ENCODE peak calls at places on chromosomes 11 and 22, in nine cellular contexts. K is caudate nucleus, D is sigmoid colon, Q is type B pancreatic cell, J is right atrium auricular region, V is AG04450, G is left lobe of liver, M is transverse colon, I is NCI-H460. P is an unnamed sample.

GRCh38 chr11:44467931-44468330 is 97.5 kb upstream of the CD82 start:
- DNase-seq in V (no peak), D (no peak), I (no peak), Q (no peak), J (no peak), K (no peak), M (no peak), G (no peak), P (no peak)

GRCh38 chr22:23243006-23243573 is 62.8 kb downstream of the BCR start:
- DNase-seq in J (no peak), V (no peak), I (no peak), D (no peak), M (no peak), K (no peak), Q (no peak), G (no peak), P (no peak)

GRCh38 chr11:4680341-4680740 is 17.3 kb downstream of the OR51E2 start:
- DNase-seq in I (no peak), V (no peak), K (no peak), M (no peak), Q (no peak), J (no peak), D (no peak), G (no peak), P (no peak)

GRCh38 chr22:29470159-29470855 is 9.7 kb upstream of the NEFH start:
- DNase-seq in V (no peak), M (peak), G (peak), J (peak), D (peak), I (peak), Q (peak), K (peak), P (peak)

GRCh38 chr11:86288776-86289507 is 13.1 kb upstream of the HIKESHI start:
- DNase-seq in D (no peak), I (no peak), M (no peak), K (no peak), G (no peak), Q (no peak), V (no peak), J (no peak), P (no peak)

GRCh38 chr11:61731956-61732675 is 20.3 kb upstream of the MYRF start:
- DNase-seq in G (no peak), I (no peak), D (no peak), J (no peak), M (no peak), K (no peak), Q (no peak), V (no peak), P (no peak)

GRCh38 chr11:26580929-26581328 is 8.9 kb upstream of the MUC15 start:
- DNase-seq in Q (no peak), M (no peak), I (no peak), J (no peak), D (no peak), V (no peak), K (no peak), G (no peak), P (peak)

GRCh38 chr22:26172389-26172990 is 3.2 kb downstream of the SEZ6L start:
- DNase-seq in V (no peak), G (no peak), M (peak), K (no peak), D (no peak), I (peak), Q (no peak), J (no peak), P (peak)

GRCh38 chr22:46737105-46737975 is 712 bp downstream of the CERK start:
- DNase-seq in V (no peak), I (no peak), D (no peak), J (no peak), K (no peak), G (no peak), M (peak), Q (no peak), P (no peak)

GRCh38 chr22:47299879-47300697 is 537.6 kb downstream of the TBC1D22A start:
- DNase-seq in M (no peak), I (no peak), K (no peak), J (peak), G (no peak), Q (peak), V (no peak), D (no peak), P (no peak)

GRCh38 chr11:72607101-72607468 is 67.1 kb downstream of the PDE2A start:
- DNase-seq in J (no peak), D (no peak), G (no peak), Q (no peak), M (no peak), I (no peak), V (no peak), K (no peak), P (no peak)

GRCh38 chr11:63761870-63762661 is 6.5 kb downstream of the ZFTA start:
- DNase-seq in D (peak), K (no peak), J (no peak), V (no peak), G (no peak), I (no peak), M (peak), Q (peak), P (no peak)

GRCh38 chr11:23772081-23772480 is 724.8 kb upstream of the LUZP2 start:
- DNase-seq in I (no peak), G (no peak), Q (no peak), J (no peak), M (no peak), K (no peak), V (peak), D (no peak), P (no peak)

GRCh38 chr11:27718346-27718852 is 18.1 kb upstream of the BDNF start:
- DNase-seq in M (peak), K (peak), G (no peak), Q (no peak), I (peak), V (peak), J (no peak), D (peak), P (peak)

GRCh38 chr11:77819921-77820564 is 479 bp downstream of the RSF1 start:
- DNase-seq in I (no peak), Q (peak), K (peak), M (peak), J (no peak), D (peak), G (peak), V (no peak), P (peak)

GRCh38 chr11:28759311-28759710 is 651.1 kb downstream of the METTL15 start:
- DNase-seq in D (no peak), J (no peak), I (no peak), K (no peak), Q (no peak), G (no peak), V (no peak), M (no peak), P (peak)

GRCh38 chr22:42897960-42898359 is 40.9 kb upstream of the ARFGAP3 start:
- DNase-seq in Q (no peak), G (no peak), K (no peak), J (no peak), V (no peak), I (no peak), D (no peak), M (no peak), P (no peak)

GRCh38 chr22:23536821-23537345 is 43.2 kb downstream of the IGLL1 start:
- DNase-seq in G (peak), D (peak), K (no peak), J (no peak), I (no peak), M (no peak), Q (no peak), V (no peak), P (no peak)

GRCh38 chr22:44246615-44247326 is 66.0 kb downstream of the SHISAL1 start:
- DNase-seq in Q (no peak), G (no peak), I (no peak), M (no peak), V (no peak), K (no peak), D (no peak), J (peak), P (no peak)

GRCh38 chr11:111472228-111472627 is 40.0 kb downstream of the BTG4 start:
- DNase-seq in I (no peak), Q (no peak), D (no peak), J (no peak), M (no peak), V (no peak), K (no peak), G (no peak), P (peak)

GRCh38 chr11:59669611-59670009 is 773 bp upstream of the PATL1 start:
- DNase-seq in V (no peak), K (peak), I (no peak), G (no peak), Q (no peak), M (peak), D (peak), J (no peak), P (peak)

P was measured in bronchial epithelial cell.